ENCODE peak calls at places on chromosome X, in ten cellular contexts. P is HAP-1, J is astrocyte of the spinal cord, I is fibroblast of lung, M is epithelial cell of esophagus, X is tibial nerve, D is breast epithelium, E is NT2/D1, W is HCT116, H is pancreas. N is an unnamed sample.

GRCh38 chrX:52217494-52218160 is 32.9 kb downstream of the MAGED4 start:
- DNase-seq in P (no peak), J (no peak), I (no peak), M (no peak), X (no peak), D (no peak), E (peak; percentile 20), W (no peak), H (no peak), N (no peak)

GRCh38 chrX:103215768-103216085 is 819 bp downstream of the BEX4 start:
- DNase-seq in P (no peak), J (peak; percentile 12), I (no peak), M (no peak), X (no peak), D (no peak), E (peak; percentile 42), W (no peak), H (no peak), N (no peak)

GRCh38 chrX:12360991-12361598 is 222.8 kb downstream of the FRMPD4 start:
- DNase-seq in P (no peak), J (peak; percentile 15), I (peak; percentile 18), M (peak; percentile 6), X (no peak), D (no peak), E (no peak), W (no peak), H (no peak), N (no peak)

GRCh38 chrX:135302269-135302873 is 6.9 kb upstream of the ETDC start:
- DNase-seq in P (peak; percentile 86), J (no peak), I (no peak), M (no peak), X (no peak), D (no peak), E (no peak), W (no peak), H (no peak), N (no peak)

GRCh38 chrX:48045410-48046311 is 25.8 kb downstream of the ZNF630 start:
- DNase-seq in P (no peak), J (peak; percentile 35), I (peak; percentile 84), M (peak; percentile 71), X (no peak), D (no peak), E (no peak), W (peak; percentile 44), H (no peak), N (no peak)

GRCh38 chrX:7711167-7711566 is 131.8 kb upstream of the VCX start:
- DNase-seq in P (no peak), J (no peak), I (no peak), M (peak; percentile 69), X (no peak), D (no peak), E (no peak), W (no peak), H (no peak), N (no peak)

GRCh38 chrX:129641941-129642340 is 12.8 kb downstream of the APLN start:
- DNase-seq in P (no peak), J (peak; percentile 39), I (peak; percentile 53), M (no peak), X (no peak), D (no peak), E (no peak), W (no peak), H (no peak), N (no peak)

GRCh38 chrX:41308884-41309655 is 24.9 kb upstream of the DDX3X start:
- DNase-seq in P (no peak), J (no peak), I (no peak), M (no peak), X (no peak), D (no peak), E (no peak), W (no peak), H (no peak), N (no peak)

GRCh38 chrX:40719218-40719617 is 16.1 kb downstream of the MED14 start:
- DNase-seq in P (no peak), J (peak; percentile 29), I (peak; percentile 72), M (peak; percentile 69), X (no peak), D (no peak), E (no peak), W (no peak), H (no peak), N (no peak)

DNA sequence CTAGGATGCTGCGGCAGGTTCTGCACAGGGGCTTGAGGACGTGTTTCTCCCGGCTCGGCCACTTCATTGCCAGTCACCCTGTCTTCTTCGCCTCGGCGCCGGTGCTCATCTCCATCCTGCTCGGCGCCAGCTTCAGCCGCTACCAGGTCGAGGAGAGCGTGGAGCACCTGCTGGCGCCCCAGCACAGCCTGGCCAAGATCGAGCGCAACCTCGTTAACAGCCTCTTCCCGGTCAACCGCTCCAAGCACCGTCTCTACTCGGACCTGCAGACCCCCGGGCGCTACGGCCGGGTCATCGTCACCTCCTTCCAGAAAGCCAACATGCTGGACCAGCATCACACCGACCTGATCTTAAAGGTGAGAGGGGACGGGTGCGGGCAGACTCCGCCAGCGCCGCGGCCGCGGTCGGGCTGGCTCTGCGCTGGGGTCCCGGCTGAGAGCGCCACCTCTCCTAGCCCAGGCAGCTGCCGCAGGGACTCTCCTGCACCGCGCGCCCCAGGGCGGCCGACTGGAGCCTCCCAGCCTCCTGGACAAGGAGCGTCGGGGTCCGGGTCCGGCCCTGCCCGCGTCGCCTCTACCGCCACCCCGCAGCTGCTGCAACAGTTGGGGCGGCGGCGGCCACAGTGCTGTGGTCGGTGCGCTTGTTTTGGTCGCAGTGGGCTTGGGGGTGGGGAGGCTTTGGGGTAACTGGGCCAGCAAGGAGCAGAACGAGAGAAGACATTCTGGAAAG is 386 bp downstream of the PTCHD1 start:
- DNase-seq in P (no peak), J (no peak), I (no peak), M (no peak), X (no peak), D (no peak), E (no peak), W (no peak), H (peak; percentile 63), N (no peak)
- H3K4me3 ChIP-seq in P (no peak overlapping the region), J (peak overlapping the region; percentile 4), I (no peak overlapping the region), M (no peak overlapping the region), X (no peak overlapping the region), D (peak overlapping the region; percentile 67), E (peak overlapping the region; percentile 66), W (no peak overlapping the region), H (no peak overlapping the region), N (peak overlapping the region; percentile 21)

GRCh38 chrX:19121466-19121865 is 802 bp downstream of the ADGRG2 start:
- DNase-seq in P (no peak), J (no peak), I (no peak), M (no peak), X (no peak), D (no peak), E (no peak), W (no peak), H (no peak), N (no peak)
- H3K4me3 ChIP-seq in P (peak overlapping the region; percentile 24), J (no peak overlapping the region), I (no peak overlapping the region), M (no peak overlapping the region), X (no peak overlapping the region), D (peak overlapping the region; percentile 68), E (peak overlapping the region; percentile 56), W (no peak overlapping the region), H (no peak overlapping the region), N (no peak overlapping the region)

GRCh38 chrX:27254663-27255062 is 208.5 kb downstream of the PPP4R3C start:
- DNase-seq in P (no peak), J (no peak), I (no peak), M (no peak), X (no peak), D (no peak), E (no peak), W (no peak), H (no peak), N (no peak)
- H3K4me3 ChIP-seq in P (no peak overlapping the region), J (no peak overlapping the region), I (no peak overlapping the region), M (no peak overlapping the region), X (no peak overlapping the region), D (no peak overlapping the region), E (no peak overlapping the region), W (no peak overlapping the region), H (no peak overlapping the region), N (no peak overlapping the region)

DNA sequence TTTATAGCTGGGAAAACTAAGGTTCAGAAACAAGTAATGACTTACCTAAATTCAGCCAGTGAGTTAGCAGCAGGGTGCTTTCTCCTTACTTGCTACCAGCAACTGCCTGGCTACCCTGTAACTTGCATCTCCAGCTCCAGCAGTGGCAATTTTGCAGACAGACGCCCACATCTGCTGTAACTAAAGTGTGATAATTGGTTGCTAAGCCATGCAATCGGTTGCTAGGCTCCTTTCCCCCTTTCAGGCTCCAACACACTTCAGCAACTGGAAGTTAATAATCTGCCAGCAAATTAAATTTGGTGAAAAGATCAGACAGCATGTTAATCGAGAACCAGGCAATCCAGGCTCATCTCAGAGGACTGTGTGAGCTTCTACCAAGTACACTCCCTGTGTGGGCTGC is 24.1 kb upstream of the ARHGEF9 start:
- DNase-seq in P (no peak), J (no peak), I (no peak), M (no peak), X (no peak), D (no peak), E (no peak), W (no peak), H (no peak), N (no peak)
- H3K4me3 ChIP-seq in P (no peak overlapping the region), J (no peak overlapping the region), I (no peak overlapping the region), M (no peak overlapping the region), X (no peak overlapping the region), D (no peak overlapping the region), E (no peak overlapping the region), W (no peak overlapping the region), H (no peak overlapping the region), N (no peak overlapping the region)

GRCh38 chrX:31329298-31329697 is 257.5 kb upstream of the FTHL17 start:
- DNase-seq in P (no peak), J (no peak), I (no peak), M (no peak), X (no peak), D (no peak), E (no peak), W (no peak), H (no peak), N (no peak)
- H3K4me3 ChIP-seq in P (no peak overlapping the region), J (no peak overlapping the region), I (no peak overlapping the region), M (no peak overlapping the region), X (no peak overlapping the region), D (no peak overlapping the region), E (no peak overlapping the region), W (no peak overlapping the region), H (no peak overlapping the region), N (no peak overlapping the region)

DNA sequence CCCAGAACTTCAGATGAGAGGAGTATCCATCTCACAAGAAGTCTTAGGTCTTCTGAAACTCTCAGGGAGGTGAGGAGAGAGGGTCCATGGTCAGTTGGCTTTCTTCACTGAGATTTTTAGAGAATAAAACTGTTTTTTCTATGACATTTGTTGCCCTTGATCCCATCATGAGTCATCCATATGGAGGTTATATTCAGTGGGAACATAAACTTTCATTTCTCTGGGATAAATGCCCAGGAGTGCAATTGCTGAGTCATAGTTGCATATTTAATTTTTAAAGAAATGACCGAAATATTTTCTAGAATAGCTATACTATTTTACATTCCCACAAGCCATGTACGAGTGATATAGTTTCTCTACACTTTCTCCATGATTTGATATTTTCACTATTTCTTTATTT is 67.1 kb downstream of the JADE3 start:
- DNase-seq in P (no peak), J (peak; percentile 73), I (peak; percentile 69), M (peak; percentile 30), X (no peak), D (no peak), E (no peak), W (peak; percentile 13), H (no peak), N (no peak)
- H3K4me3 ChIP-seq in P (no peak overlapping the region), J (no peak overlapping the region), I (no peak overlapping the region), M (no peak overlapping the region), X (no peak overlapping the region), D (no peak overlapping the region), E (no peak overlapping the region), W (no peak overlapping the region), H (no peak overlapping the region), N (no peak overlapping the region)